ENCODE peak calls at places on chromosomes 6 and 20, in six cellular contexts. H, F, I, D, O and A are unnamed samples.
A peak's percentile ranks its signal among the peaks of the same experiment; 100 is the strongest.

GRCh38 chr6:43083041-43083669 is 7.0 kb downstream of the PTK7 start:
- DNase-seq in H (no peak), F (no peak), I (no peak), D (no peak), O (no peak), A (no peak)

GRCh38 chr6:158061709-158062461 is 80.2 kb downstream of the SYNJ2 start:
- DNase-seq in H (no peak), F (no peak), I (no peak), D (no peak), O (no peak), A (no peak)

GRCh38 chr6:146339716-146340115 is 203.9 kb upstream of the RAB32 start:
- DNase-seq in H (no peak), F (no peak), I (no peak), D (no peak), O (no peak), A (peak; percentile 16)

GRCh38 chr6:79425589-79426311 is 111.5 kb downstream of the LCA5 start:
- DNase-seq in H (no peak), F (no peak), I (no peak), D (no peak), O (no peak), A (no peak)

GRCh38 chr20:54176610-54177009 is 2.8 kb upstream of the CYP24A1 start:
- DNase-seq in H (no peak), F (no peak), I (no peak), D (no peak), O (no peak), A (peak; percentile 36)

GRCh38 chr6:3868544-3868943 is 19.4 kb downstream of the FAM50B start:
- DNase-seq in H (no peak), F (no peak), I (no peak), D (peak; percentile 67), O (no peak), A (no peak)

GRCh38 chr20:50009521-50010454 is 27.0 kb downstream of the SNAI1 start:
- DNase-seq in H (no peak), F (no peak), I (no peak), D (no peak), O (no peak), A (no peak)

GRCh38 chr6:53347250-53347920 is 1.4 kb downstream of the ELOVL5 start:
- DNase-seq in H (no peak), F (peak; percentile 32), I (no peak), D (no peak), O (peak; percentile 34), A (peak; percentile 58)

GRCh38 chr20:16018881-16019280 is 554.4 kb downstream of the KIF16B start:
- DNase-seq in H (no peak), F (no peak), I (no peak), D (no peak), O (no peak), A (peak; percentile 12)

GRCh38 chr6:15148356-15149058 is 97.4 kb upstream of the JARID2 start:
- DNase-seq in H (peak; percentile 37), F (no peak), I (no peak), D (no peak), O (no peak), A (peak; percentile 41)

GRCh38 chr6:136123464-136123863 is 126.6 kb downstream of the MTFR2 start:
- DNase-seq in H (no peak), F (no peak), I (no peak), D (no peak), O (no peak), A (peak; percentile 64)

GRCh38 chr6:10733863-10734262 is 11.0 kb downstream of the TMEM14C start:
- DNase-seq in H (no peak), F (no peak), I (no peak), D (peak; percentile 13), O (no peak), A (no peak)

GRCh38 chr20:62831361-62831788 is 14.5 kb downstream of the COL9A3 start:
- DNase-seq in H (no peak), F (no peak), I (no peak), D (no peak), O (no peak), A (no peak)

GRCh38 chr6:121515615-121516265 is 80.3 kb downstream of the GJA1 start:
- DNase-seq in H (no peak), F (no peak), I (no peak), D (no peak), O (no peak), A (peak; percentile 38)

GRCh38 chr20:49882171-49882970 is 33.0 kb downstream of the SPATA2 start:
- DNase-seq in H (no peak), F (no peak), I (no peak), D (peak; percentile 79), O (no peak), A (no peak)

DNA sequence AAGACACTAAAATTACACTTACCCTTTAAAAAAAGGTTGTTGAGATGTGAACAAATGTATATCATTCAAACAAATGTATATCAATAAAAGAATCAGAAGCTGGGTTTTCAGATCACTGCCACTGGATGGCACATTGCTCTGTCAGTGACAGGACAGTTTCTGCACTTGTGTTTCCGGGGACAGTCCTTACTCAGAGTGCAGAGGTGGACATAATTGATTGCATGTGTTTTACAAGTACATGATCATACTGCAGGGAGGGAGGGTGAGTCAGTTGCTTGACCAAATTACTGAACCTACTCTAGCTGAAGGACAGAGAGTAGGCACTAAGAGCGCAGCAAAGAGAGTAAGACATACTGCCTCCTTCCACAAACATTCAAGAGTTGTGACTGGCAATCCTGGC is 302.3 kb downstream of the TENT5A start:
- DNase-seq in H (no peak), F (no peak), I (no peak), D (no peak), O (no peak), A (peak; percentile 43)
- TF ChIP-seq CTCF in H (no peak), F (peak; percentile 2), I (no peak), D (no peak), O (no peak), A (no peak)

GRCh38 chr20:48629069-48629959 is 198.5 kb downstream of the PREX1 start:
- DNase-seq in H (no peak), F (no peak), I (no peak), D (no peak), O (no peak), A (no peak)
- TF ChIP-seq CTCF in H (no peak), F (no peak), I (no peak), D (no peak), O (no peak), A (no peak)

DNA sequence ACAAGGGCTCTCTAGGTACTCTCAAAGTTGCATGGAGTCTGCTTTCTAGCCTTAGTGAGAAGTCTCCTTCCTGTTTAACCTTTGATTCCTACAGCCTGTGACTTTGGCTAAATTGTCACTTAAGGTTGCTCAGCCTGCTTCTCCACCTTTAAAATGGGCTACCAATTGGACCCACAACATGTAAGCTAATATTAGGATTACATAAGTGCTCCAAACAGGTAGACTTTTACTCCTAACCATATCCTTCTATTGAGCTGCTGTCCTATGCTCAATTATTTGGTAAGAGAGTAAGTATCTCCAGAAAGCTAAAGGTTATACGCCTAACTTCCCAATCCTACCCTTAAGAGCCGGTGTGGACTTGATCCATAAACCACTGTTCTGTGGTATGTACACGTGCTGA is 2.9 kb downstream of the PCNA start:
- DNase-seq in H (no peak), F (no peak), I (no peak), D (no peak), O (no peak), A (no peak)
- TF ChIP-seq CTCF in H (no peak), F (no peak), I (no peak), D (no peak), O (no peak), A (no peak)

GRCh38 chr6:33781105-33781975 is 7.6 kb downstream of the LEMD2 start:
- DNase-seq in H (no peak), F (no peak), I (no peak), D (no peak), O (no peak), A (no peak)

GRCh38 chr6:33777716-33778474 is 11.0 kb downstream of the LEMD2 start:
- DNase-seq in H (no peak), F (no peak), I (no peak), D (no peak), O (no peak), A (no peak)

GRCh38 chr6:33778475-33779121 is 10.3 kb downstream of the LEMD2 start:
- DNase-seq in H (no peak), F (no peak), I (no peak), D (no peak), O (no peak), A (no peak)

GRCh38 chr6:33779895-33780294 is 9.0 kb downstream of the LEMD2 start:
- DNase-seq in H (no peak), F (no peak), I (no peak), D (no peak), O (no peak), A (no peak)

GRCh38 chr6:33779305-33779704 is 9.6 kb downstream of the LEMD2 start:
- DNase-seq in H (no peak), F (no peak), I (no peak), D (no peak), O (no peak), A (no peak)
- TF ChIP-seq CTCF in H (no peak), F (no peak), I (peak; percentile 49), D (no peak), O (no peak), A (peak; percentile 12)

DNA sequence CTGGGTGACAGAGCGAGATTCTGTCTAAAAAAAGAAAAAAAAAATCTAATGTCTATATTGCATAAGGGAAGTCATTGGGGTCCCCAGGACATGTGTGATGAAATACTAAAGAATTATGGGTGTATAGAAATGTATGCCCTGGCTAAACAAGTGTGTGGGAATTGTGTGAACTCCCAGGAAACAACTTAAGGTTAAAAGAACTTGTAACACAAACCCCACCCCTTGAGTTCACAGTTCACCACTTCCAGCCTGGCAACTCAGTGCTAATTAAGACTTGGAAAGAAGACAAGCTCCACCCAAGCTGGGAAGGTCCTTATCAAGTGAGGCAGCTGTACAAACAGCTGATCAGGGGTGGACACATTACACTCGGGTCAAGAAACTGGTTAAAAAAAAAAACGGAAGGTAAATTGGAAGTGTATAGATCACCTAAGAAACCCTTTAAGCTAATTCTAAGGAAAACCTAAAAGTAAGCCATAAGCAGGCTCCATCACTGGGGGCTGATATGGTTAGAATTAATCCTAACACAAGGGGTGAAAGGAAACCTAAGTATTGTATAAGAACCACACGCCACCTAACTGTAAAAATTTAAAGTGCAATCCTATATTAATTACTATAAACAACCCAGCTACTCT is 25.2 kb downstream of the HLA-A start:
- DNase-seq in H (no peak), F (no peak), I (no peak), D (peak; percentile 48), O (no peak), A (peak; percentile 52)
- TF ChIP-seq CTCF in H (peak; percentile 12), F (peak; percentile 23), I (no peak), D (no peak), O (no peak), A (peak; percentile 13)

DNA sequence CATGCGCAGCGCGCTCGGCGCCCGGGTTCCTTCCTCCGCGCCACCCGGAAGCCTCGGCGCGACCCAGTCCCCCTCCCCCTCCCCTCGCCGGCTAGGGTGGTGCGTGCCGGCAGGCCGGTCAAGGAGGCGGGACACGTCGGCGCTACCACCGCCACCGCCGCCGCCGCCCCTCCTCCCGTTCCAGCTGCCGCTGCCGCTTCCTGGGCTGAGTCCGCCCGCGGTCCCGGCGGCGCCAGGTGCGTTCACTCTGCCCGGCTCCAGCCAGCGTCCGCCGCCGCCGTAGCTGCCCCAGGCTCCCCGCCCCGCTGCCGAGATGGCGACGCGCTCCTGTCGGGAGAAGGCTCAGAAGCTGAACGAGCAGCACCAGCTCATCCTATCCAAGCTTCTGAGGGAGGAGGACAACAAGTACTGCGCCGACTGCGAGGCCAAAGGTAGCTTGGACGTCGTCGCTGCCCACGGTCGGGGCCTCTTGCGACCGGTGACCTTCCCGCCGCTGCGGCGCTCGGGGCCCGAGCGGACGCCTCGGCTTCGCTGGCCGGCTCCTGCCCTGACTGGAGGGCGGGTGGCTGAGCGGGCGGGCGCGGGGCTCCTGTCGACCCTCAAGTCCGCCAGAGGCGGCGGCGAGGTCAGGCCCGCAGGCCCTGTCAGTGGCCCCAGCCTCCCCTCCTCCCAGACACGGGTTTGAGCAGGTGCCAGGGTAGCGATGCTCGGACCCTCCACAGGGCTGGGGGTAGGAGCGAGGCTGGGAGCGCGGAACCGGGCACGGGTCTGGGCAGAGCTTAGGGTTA is at the start of gene SMAP1:
- DNase-seq in H (peak; percentile 62), F (peak; percentile 97), I (peak; percentile 96), D (peak; percentile 98), O (peak; percentile 97), A (peak; percentile 89)
- TF ChIP-seq CTCF in H (no peak), F (no peak), I (peak; percentile 63), D (peak; percentile 31), O (no peak), A (no peak)